ENCODE peak calls at places on chromosomes 1 and 21, in four cellular contexts. E is WTC11, C is HepG2, V is K562. O is an unnamed sample.

GRCh38 chr1:59295603-59296002 is 1.3 kb upstream of the FGGY start:
- DNase-seq in E (no peak), C (no peak), V (peak; percentile 28), O (no peak)

GRCh38 chr1:89989791-89990190 is 5.1 kb upstream of the ZNF326 start:
- DNase-seq in E (no peak), C (peak; percentile 58), V (peak; percentile 10), O (no peak)

GRCh38 chr1:118617916-118618315 is 370.2 kb downstream of the TBX15 start:
- DNase-seq in E (no peak), C (no peak), V (no peak), O (no peak)

GRCh38 chr1:238681021-238681420 is 705.3 kb upstream of the CHRM3 start:
- DNase-seq in E (no peak), C (no peak), V (no peak), O (no peak)

GRCh38 chr1:60388092-60388987 is 314.8 kb upstream of the C1orf87 start:
- DNase-seq in E (no peak), C (no peak), V (no peak), O (no peak)

GRCh38 chr1:112251766-112252506 is 144.1 kb upstream of the CTTNBP2NL start:
- DNase-seq in E (no peak), C (no peak), V (no peak), O (no peak)

GRCh38 chr1:39895096-39895495 is 6.6 kb downstream of the MYCL start:
- DNase-seq in E (no peak), C (no peak), V (no peak), O (no peak)

GRCh38 chr1:201310251-201310985 is 27.1 kb downstream of the PKP1 start:
- DNase-seq in E (no peak), C (no peak), V (no peak), O (no peak)

GRCh38 chr21:38145104-38145503 is 111.7 kb upstream of the KCNJ15 start:
- DNase-seq in E (no peak), C (no peak), V (no peak), O (no peak)

GRCh38 chr1:59070607-59071006 is 226.3 kb upstream of the FGGY start:
- DNase-seq in E (no peak), C (peak; percentile 44), V (no peak), O (no peak)

GRCh38 chr1:42887366-42887765 is 41.0 kb downstream of the ZNF691 start:
- DNase-seq in E (no peak), C (no peak), V (no peak), O (no peak)

GRCh38 chr1:230158422-230159291 is 91.6 kb downstream of the GALNT2 start:
- DNase-seq in E (no peak), C (peak; percentile 98), V (no peak), O (no peak)

GRCh38 chr21:44834951-44835646 is 17.2 kb upstream of the SUMO3 start:
- DNase-seq in E (no peak), C (no peak), V (peak; percentile 71), O (no peak)

GRCh38 chr1:187570166-187570565 is 741.4 kb downstream of the PLA2G4A start:
- DNase-seq in E (no peak), C (no peak), V (no peak), O (no peak)

GRCh38 chr1:230313453-230314141 is 112.5 kb downstream of the PGBD5 start:
- DNase-seq in E (no peak), C (no peak), V (no peak), O (no peak)

GRCh38 chr1:204128964-204129896 is 22.6 kb downstream of the ETNK2 start:
- DNase-seq in E (peak; percentile 77), C (no peak), V (peak; percentile 73), O (peak; percentile 95)

GRCh38 chr1:2906620-2907019 is 105.1 kb upstream of the TTC34 start:
- DNase-seq in E (no peak), C (no peak), V (no peak), O (no peak)

GRCh38 chr21:23401278-23401677 is 2206.0 kb downstream of the MRPL39 start:
- DNase-seq in E (no peak), C (no peak), V (peak; percentile 3), O (peak; percentile 12)

GRCh38 chr1:22863766-22864165 is 108.9 kb downstream of the LACTBL1 start:
- DNase-seq in E (no peak), C (no peak), V (no peak), O (no peak)

GRCh38 chr1:23889074-23889473 is 21.0 kb upstream of the FUCA1 start:
- DNase-seq in E (no peak), C (no peak), V (no peak), O (no peak)

GRCh38 chr1:157961805-157962762 is 31.4 kb upstream of the KIRREL1 start:
- DNase-seq in E (no peak), C (no peak), V (no peak), O (no peak)

GRCh38 chr1:50447961-50448360 is 24.7 kb upstream of the DMRTA2 start:
- DNase-seq in E (no peak), C (no peak), V (no peak), O (no peak)

GRCh38 chr1:55690366-55690765 is 475.2 kb upstream of the USP24 start:
- DNase-seq in E (no peak), C (no peak), V (no peak), O (no peak)

GRCh38 chr1:165053273-165053835 is 303.2 kb downstream of the LMX1A start:
- DNase-seq in E (no peak), C (no peak), V (no peak), O (no peak)

GRCh38 chr21:36203603-36203889 is 46.9 kb downstream of the DOP1B start:
- DNase-seq in E (no peak), C (peak; percentile 34), V (peak; percentile 24), O (no peak)

GRCh38 chr1:76269175-76269574 is 194.6 kb downstream of the ST6GALNAC3 start:
- DNase-seq in E (no peak), C (no peak), V (no peak), O (no peak)

GRCh38 chr1:209883341-209883971 is 54.6 kb upstream of the SYT14 start:
- DNase-seq in E (no peak), C (no peak), V (no peak), O (no peak)

GRCh38 chr1:209885403-209886218 is 52.4 kb upstream of the SYT14 start:
- DNase-seq in E (no peak), C (no peak), V (no peak), O (no peak)

GRCh38 chr1:209886219-209886536 is 51.8 kb upstream of the SYT14 start:
- DNase-seq in E (no peak), C (no peak), V (no peak), O (no peak)

GRCh38 chr1:209884249-209884648 is 53.8 kb upstream of the SYT14 start:
- DNase-seq in E (no peak), C (no peak), V (no peak), O (no peak)

GRCh38 chr1:209884665-209885117 is 53.3 kb upstream of the SYT14 start:
- DNase-seq in E (no peak), C (peak; percentile 16), V (peak; percentile 75), O (peak; percentile 65)
- TF ChIP-seq ELF4 in E (no peak), C (no peak), V (no peak), O (no peak)

DNA sequence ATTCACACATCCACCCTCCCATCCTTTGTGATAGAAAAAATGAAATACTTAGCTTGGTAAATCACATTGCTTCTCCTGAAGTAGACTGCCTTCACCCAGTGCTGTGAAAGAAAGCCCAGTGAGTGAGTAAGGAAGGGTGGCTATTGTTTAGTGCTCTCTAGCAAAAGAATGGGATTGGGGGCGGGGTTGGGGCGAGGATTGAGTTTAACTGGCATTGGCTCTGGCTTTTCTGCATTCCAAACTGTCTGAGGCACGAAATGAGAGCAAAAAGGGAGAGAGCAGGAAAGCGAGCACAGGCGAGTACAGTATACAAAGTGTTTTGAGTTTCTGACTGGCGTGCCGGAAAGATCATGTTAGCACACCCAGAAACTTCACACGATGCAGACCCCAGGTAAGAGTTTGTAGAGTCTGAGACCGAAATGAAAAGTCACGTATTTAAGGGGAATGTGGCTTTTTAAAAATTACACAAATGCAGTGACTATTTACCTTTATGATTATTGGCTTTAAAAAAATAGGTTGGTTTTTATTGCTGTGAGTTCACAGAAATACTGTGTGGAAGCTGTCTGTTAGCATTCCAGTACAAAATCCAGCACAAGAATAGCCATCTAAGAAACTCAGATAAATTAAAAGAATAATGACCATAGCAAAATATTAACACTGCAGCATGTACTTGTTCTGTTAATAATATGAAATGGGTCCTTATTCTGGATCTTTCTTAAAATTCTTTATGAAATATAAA is 155.4 kb downstream of the CLEC20A start:
- DNase-seq in E (peak; percentile 88), C (no peak), V (no peak), O (peak; percentile 9)
- TF ChIP-seq ELF4 in E (no peak), C (no peak), V (no peak), O (no peak)

GRCh38 chr1:96722161-96722908 is 751 bp downstream of the PTBP2 start:
- DNase-seq in E (peak; percentile 50), C (peak; percentile 7), V (peak; percentile 71), O (peak; percentile 69)
- TF ChIP-seq ELF4 in E (no peak), C (no peak), V (no peak), O (no peak)

DNA sequence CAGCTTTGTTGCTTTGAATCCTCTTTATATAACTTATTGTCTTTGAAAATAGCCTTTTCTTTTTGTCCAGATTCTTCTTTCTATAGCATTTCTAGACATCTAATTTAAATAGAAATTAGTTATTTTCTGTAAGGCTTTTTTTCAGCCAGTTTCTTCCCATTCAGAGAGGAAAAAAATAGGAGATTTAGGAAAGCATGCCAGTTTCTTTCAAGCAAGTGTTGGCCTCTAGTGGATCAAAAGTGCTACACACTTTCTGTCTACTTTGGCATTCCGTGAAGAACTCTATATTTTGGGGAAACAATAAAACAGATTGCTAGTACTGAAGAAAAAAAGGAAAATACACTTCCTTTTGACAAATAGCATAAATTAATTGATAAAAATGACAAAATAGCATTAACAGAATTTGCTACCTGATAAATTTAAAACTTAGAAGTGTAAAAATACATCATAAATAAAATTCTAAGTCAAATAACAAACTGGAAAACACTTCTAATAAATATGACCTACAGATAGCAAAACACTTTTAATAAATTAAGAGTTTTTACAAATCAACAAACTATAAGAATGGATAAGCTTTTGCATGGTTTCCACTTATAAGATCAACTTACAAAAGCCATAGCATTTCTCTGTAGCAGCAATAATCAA is 13.1 kb upstream of the EXO1 start:
- DNase-seq in E (no peak), C (peak; percentile 28), V (peak; percentile 77), O (peak; percentile 54)
- TF ChIP-seq ELF4 in E (no peak), C (no peak), V (no peak), O (no peak)

GRCh38 chr1:21494196-21494595 is 15.0 kb upstream of the ALPL start:
- DNase-seq in E (no peak), C (no peak), V (no peak), O (no peak)
- TF ChIP-seq ELF4 in E (no peak), C (no peak), V (no peak), O (no peak)

DNA sequence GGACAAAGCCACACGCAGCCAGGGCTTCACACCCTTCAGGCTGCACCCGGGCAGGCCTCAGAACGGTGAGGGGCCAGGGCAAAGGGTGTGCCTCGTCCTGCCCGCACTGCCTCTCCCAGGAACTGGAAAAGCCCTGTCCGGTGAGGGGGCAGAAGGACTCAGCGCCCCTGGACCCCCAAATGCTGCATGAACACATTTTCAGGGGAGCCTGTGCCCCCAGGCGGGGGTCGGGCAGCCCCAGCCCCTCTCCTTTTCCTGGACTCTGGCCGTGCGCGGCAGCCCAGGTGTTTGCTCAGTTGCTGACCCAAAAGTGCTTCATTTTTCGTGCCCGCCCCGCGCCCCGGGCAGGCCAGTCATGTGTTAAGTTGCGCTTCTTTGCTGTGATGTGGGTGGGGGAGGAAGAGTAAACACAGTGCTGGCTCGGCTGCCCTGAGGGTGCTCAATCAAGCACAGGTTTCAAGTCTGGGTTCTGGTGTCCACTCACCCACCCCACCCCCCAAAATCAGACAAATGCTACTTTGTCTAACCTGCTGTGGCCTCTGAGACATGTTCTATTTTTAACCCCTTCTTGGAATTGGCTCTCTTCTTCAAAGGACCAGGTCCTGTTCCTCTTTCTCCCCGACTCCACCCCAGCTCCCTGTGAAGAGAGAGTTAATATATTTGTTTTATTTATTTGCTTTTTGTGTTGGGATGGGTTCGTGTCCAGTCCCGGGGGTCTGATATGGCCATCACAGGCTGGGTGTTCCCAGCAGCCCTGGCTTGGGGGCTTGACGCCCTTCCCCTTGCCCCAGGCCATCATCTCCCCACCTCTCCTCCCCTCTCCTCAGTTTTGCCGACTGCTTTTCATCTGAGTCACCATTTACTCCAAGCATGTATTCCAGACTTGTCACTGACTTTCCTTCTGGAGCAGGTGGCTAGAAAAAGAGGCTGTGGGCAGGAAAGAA is 8.1 kb downstream of the PSRC1 start:
- DNase-seq in E (no peak), C (peak; percentile 93), V (peak; percentile 79), O (no peak)
- TF ChIP-seq ELF4 in E (no peak), C (peak; percentile 35), V (no peak), O (no peak)

O was measured in HEK293T.